ENCODE peak calls at places on chromosomes 3 and 15, in nine cellular contexts. T is heart right ventricle, W is uterus, V is upper lobe of right lung, P is fibroblast of lung, I is left lung, B is dorsolateral prefrontal cortex, Y is AG04450, O is MCF 10A. U is an unnamed sample.

GRCh38 chr3:144791034-144791433 is 819.4 kb downstream of the DIPK2A start:
- DNase-seq in T (no peak), W (no peak), V (no peak), P (no peak), I (peak), B (no peak), Y (no peak), O (no peak), U (no peak)

GRCh38 chr3:98962951-98963350 is 61.5 kb upstream of the DCBLD2 start:
- DNase-seq in T (no peak), W (no peak), V (no peak), P (peak), I (no peak), B (no peak), Y (no peak), O (no peak), U (no peak)

GRCh38 chr15:39834256-39834655 is 51.6 kb upstream of the FSIP1 start:
- DNase-seq in T (no peak), W (no peak), V (no peak), P (peak), I (no peak), B (no peak), Y (no peak), O (no peak), U (no peak)

GRCh38 chr15:99437315-99438221 is 128.2 kb upstream of the MEF2A start:
- DNase-seq in T (no peak), W (no peak), V (peak), P (no peak), I (no peak), B (no peak), Y (no peak), O (no peak), U (no peak)

GRCh38 chr3:104044002-104044401 is 1322.7 kb upstream of the ALCAM start:
- DNase-seq in T (no peak), W (no peak), V (no peak), P (no peak), I (no peak), B (no peak), Y (no peak), O (no peak), U (no peak)

GRCh38 chr3:46729038-46729437 is 11.4 kb upstream of the PRSS50 start:
- DNase-seq in T (no peak), W (no peak), V (no peak), P (no peak), I (no peak), B (no peak), Y (no peak), O (no peak), U (no peak)

GRCh38 chr3:108222813-108223307 is 636 bp upstream of the IFT57 start:
- DNase-seq in T (no peak), W (no peak), V (no peak), P (no peak), I (no peak), B (no peak), Y (no peak), O (no peak), U (no peak)

GRCh38 chr15:81163961-81164800 is 30.1 kb downstream of the CFAP161 start:
- DNase-seq in T (no peak), W (no peak), V (no peak), P (peak), I (no peak), B (no peak), Y (peak), O (no peak), U (no peak)

GRCh38 chr15:71071529-71071928 is 43.7 kb upstream of the THSD4 start:
- DNase-seq in T (no peak), W (no peak), V (no peak), P (no peak), I (no peak), B (no peak), Y (no peak), O (no peak), U (no peak)

GRCh38 chr15:64501396-64501716 is 41.0 kb downstream of the ZNF609 start:
- DNase-seq in T (no peak), W (no peak), V (no peak), P (no peak), I (no peak), B (no peak), Y (no peak), O (no peak), U (no peak)

GRCh38 chr3:89859738-89860137 is 752.3 kb downstream of the EPHA3 start:
- DNase-seq in T (no peak), W (no peak), V (no peak), P (no peak), I (no peak), B (no peak), Y (no peak), O (no peak), U (no peak)

GRCh38 chr3:195752066-195752465 is 31.3 kb downstream of the MUC20 start:
- DNase-seq in T (no peak), W (no peak), V (no peak), P (no peak), I (peak), B (peak), Y (no peak), O (no peak), U (no peak)

GRCh38 chr3:47057212-47057671 is 77.8 kb downstream of the NBEAL2 start:
- DNase-seq in T (no peak), W (no peak), V (no peak), P (no peak), I (no peak), B (no peak), Y (no peak), O (no peak), U (no peak)

GRCh38 chr15:48062476-48062875 is 58.3 kb upstream of the SLC24A5 start:
- DNase-seq in T (no peak), W (no peak), V (no peak), P (peak), I (no peak), B (no peak), Y (no peak), O (peak), U (no peak)

GRCh38 chr3:78726545-78726944 is 1041.3 kb downstream of the ROBO1 start:
- DNase-seq in T (no peak), W (no peak), V (no peak), P (no peak), I (no peak), B (no peak), Y (no peak), O (no peak), U (no peak)

GRCh38 chr15:59371458-59372351 is 966 bp downstream of the MYO1E start:
- DNase-seq in T (no peak), W (peak), V (peak), P (no peak), I (peak), B (peak), Y (no peak), O (peak), U (no peak)

GRCh38 chr3:133905376-133905775 is 9.7 kb upstream of the RAB6B start:
- DNase-seq in T (no peak), W (no peak), V (no peak), P (no peak), I (no peak), B (no peak), Y (no peak), O (no peak), U (no peak)

GRCh38 chr3:161560006-161560637 is 63.5 kb downstream of the OTOL1 start:
- DNase-seq in T (peak), W (peak), V (no peak), P (peak), I (no peak), B (peak), Y (no peak), O (peak), U (no peak)

GRCh38 chr15:57595011-57595866 is 3.5 kb downstream of the MYZAP start:
- DNase-seq in T (peak), W (no peak), V (no peak), P (no peak), I (no peak), B (no peak), Y (no peak), O (no peak), U (no peak)

GRCh38 chr3:141454906-141455602 is 31.8 kb upstream of the RASA2 start:
- DNase-seq in T (no peak), W (no peak), V (no peak), P (peak), I (no peak), B (no peak), Y (no peak), O (peak), U (peak)

GRCh38 chr15:99566157-99566900 is 545 bp downstream of the MEF2A start:
- DNase-seq in T (peak), W (peak), V (peak), P (no peak), I (peak), B (no peak), Y (no peak), O (peak), U (no peak)

GRCh38 chr3:111521881-111522280 is 20.1 kb upstream of the CD96 start:
- DNase-seq in T (no peak), W (no peak), V (no peak), P (peak), I (no peak), B (no peak), Y (no peak), O (no peak), U (no peak)

GRCh38 chr3:31389939-31390338 is 142.8 kb upstream of the STT3B start:
- DNase-seq in T (no peak), W (no peak), V (no peak), P (no peak), I (no peak), B (no peak), Y (no peak), O (no peak), U (no peak)

GRCh38 chr3:69200384-69201068 is 78.1 kb upstream of the LMOD3 start:
- DNase-seq in T (peak), W (peak), V (no peak), P (peak), I (no peak), B (no peak), Y (no peak), O (peak), U (no peak)

GRCh38 chr3:158483701-158484100 is 87.3 kb upstream of the MLF1 start:
- DNase-seq in T (no peak), W (no peak), V (no peak), P (no peak), I (no peak), B (no peak), Y (no peak), O (no peak), U (no peak)

GRCh38 chr3:192916455-192917257 is 1.0 kb downstream of the MB21D2 start:
- DNase-seq in T (peak), W (peak), V (peak), P (peak), I (peak), B (peak), Y (no peak), O (peak), U (no peak)

GRCh38 chr15:37106490-37107001 is 6.2 kb upstream of the MEIS2 start:
- DNase-seq in T (peak), W (peak), V (no peak), P (peak), I (no peak), B (no peak), Y (no peak), O (no peak), U (peak)

GRCh38 chr3:64741344-64741743 is 53.5 kb upstream of the ADAMTS9 start:
- DNase-seq in T (no peak), W (peak), V (no peak), P (peak), I (no peak), B (no peak), Y (no peak), O (peak), U (no peak)

GRCh38 chr3:124762612-124763011 is 32.4 kb downstream of the UMPS start:
- DNase-seq in T (no peak), W (no peak), V (no peak), P (no peak), I (no peak), B (no peak), Y (no peak), O (no peak), U (no peak)

GRCh38 chr3:106839576-106840280 is 537.5 kb upstream of the CCDC54 start:
- DNase-seq in T (no peak), W (no peak), V (no peak), P (no peak), I (no peak), B (no peak), Y (no peak), O (no peak), U (no peak)

GRCh38 chr3:17741621-17742091 is 775 bp downstream of the TBC1D5 start:
- DNase-seq in T (no peak), W (no peak), V (no peak), P (peak), I (no peak), B (no peak), Y (no peak), O (no peak), U (no peak)

GRCh38 chr3:154236331-154236730 is 88.0 kb downstream of the DHX36 start:
- DNase-seq in T (no peak), W (no peak), V (no peak), P (no peak), I (no peak), B (no peak), Y (no peak), O (no peak), U (no peak)

GRCh38 chr15:94972314-94972713 is 741.0 kb downstream of the MCTP2 start:
- DNase-seq in T (no peak), W (no peak), V (no peak), P (no peak), I (no peak), B (no peak), Y (no peak), O (peak), U (no peak)

GRCh38 chr3:908839-909238 is 184.0 kb upstream of the CNTN6 start:
- DNase-seq in T (no peak), W (no peak), V (no peak), P (no peak), I (no peak), B (no peak), Y (no peak), O (no peak), U (no peak)

GRCh38 chr3:141228385-141228784 is 3.2 kb upstream of the PXYLP1 start:
- DNase-seq in T (no peak), W (no peak), V (no peak), P (no peak), I (no peak), B (no peak), Y (no peak), O (no peak), U (no peak)

GRCh38 chr15:59124261-59124660 is 19.3 kb downstream of the CCNB2 start:
- DNase-seq in T (no peak), W (no peak), V (no peak), P (no peak), I (no peak), B (no peak), Y (no peak), O (no peak), U (no peak)

GRCh38 chr3:14402304-14402811 is at the start of gene SLC6A6:
- DNase-seq in T (peak), W (peak), V (peak), P (peak), I (peak), B (peak), Y (peak), O (peak), U (peak)
- TF ChIP-seq CTCF in T (peak), W (peak), V (peak), P (no peak), I (no peak), B (peak), Y (peak), O (peak), U (no peak)

GRCh38 chr3:10744098-10744465 is 71.9 kb upstream of the SLC6A11 start:
- DNase-seq in T (no peak), W (no peak), V (no peak), P (no peak), I (no peak), B (peak), Y (no peak), O (peak), U (no peak)
- TF ChIP-seq CTCF in T (no peak), W (no peak), V (no peak), P (no peak), I (no peak), B (no peak), Y (no peak), O (no peak), U (no peak)

DNA sequence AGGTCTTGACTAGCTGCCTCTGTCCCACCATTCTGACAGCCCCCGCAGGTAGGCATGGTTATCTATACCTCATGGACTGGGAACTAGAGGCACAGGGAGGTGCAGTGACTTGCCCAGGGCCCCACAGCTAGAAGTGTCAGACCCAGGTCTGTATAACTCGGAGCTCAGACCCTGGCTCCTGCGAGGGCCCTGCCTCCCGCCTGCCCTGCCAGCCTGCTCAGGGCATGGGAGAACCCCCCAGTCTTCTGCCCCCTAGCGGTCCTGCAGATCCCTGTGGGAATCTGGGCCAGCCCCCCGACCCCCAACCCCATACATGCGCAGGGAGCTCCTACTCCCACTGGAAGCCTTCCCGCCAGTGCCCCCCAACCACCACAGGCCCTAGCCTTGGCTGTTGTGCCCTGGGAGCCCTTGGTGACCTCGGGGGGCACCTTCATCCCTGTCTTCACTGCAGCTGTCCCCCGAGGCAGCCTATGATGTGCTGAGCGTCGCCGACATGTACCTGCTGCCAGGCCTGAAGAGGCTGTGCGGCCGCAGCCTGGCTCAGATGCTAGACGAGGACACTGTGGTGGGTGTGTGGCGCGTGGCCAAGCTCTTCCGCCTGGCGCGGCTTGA is 6.9 kb downstream of the ABTB1 start:
- DNase-seq in T (no peak), W (peak), V (peak), P (no peak), I (peak), B (peak), Y (no peak), O (no peak), U (no peak)
- TF ChIP-seq CTCF in T (no peak), W (no peak), V (no peak), P (peak), I (no peak), B (no peak), Y (peak), O (no peak), U (no peak)

DNA sequence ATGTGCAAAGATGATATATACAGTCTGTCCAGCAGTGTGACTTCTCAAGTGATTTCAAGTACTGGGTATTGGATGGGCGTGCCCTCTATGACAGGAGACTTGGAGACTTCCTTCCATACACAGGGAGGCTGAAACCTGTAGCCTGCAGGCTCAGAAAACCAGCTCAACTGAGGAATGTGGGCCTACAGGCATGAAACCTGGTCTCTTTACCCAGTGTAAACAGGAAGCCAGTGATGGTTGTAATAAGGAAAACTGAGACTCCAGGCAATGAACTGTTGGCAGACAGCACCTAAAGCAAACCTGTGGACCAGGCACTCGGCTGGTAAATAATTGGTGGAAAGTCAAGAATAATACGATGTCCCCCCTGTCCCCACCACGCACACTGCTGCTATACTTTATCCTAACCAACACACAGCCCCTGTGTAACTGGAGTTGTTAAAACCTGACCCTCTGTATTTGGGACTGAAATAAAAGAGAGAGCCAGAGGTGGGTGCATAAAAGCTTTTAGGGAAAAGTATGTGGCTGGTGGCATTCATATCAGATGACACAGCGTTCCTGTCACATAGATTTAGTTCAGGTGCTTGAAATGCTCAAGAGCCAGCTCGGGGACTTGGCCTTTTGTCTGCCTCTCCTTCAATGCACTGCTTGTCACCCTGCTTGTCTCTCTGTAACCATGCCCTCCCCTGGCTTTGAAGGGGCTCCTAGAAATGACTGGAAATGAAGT is 144.7 kb downstream of the TPRG1 start:
- DNase-seq in T (no peak), W (no peak), V (no peak), P (no peak), I (no peak), B (no peak), Y (no peak), O (no peak), U (no peak)
- TF ChIP-seq CTCF in T (no peak), W (no peak), V (no peak), P (no peak), I (no peak), B (no peak), Y (no peak), O (no peak), U (no peak)

GRCh38 chr3:138282836-138283235 is 46.8 kb downstream of the NME9 start:
- DNase-seq in T (no peak), W (no peak), V (no peak), P (no peak), I (no peak), B (no peak), Y (no peak), O (no peak), U (no peak)

GRCh38 chr3:138284079-138284478 is 45.6 kb downstream of the NME9 start:
- DNase-seq in T (no peak), W (no peak), V (no peak), P (no peak), I (no peak), B (no peak), Y (no peak), O (no peak), U (no peak)

GRCh38 chr3:138289260-138289659 is 40.4 kb downstream of the NME9 start:
- DNase-seq in T (no peak), W (no peak), V (no peak), P (no peak), I (no peak), B (no peak), Y (no peak), O (no peak), U (no peak)

GRCh38 chr3:138281561-138281960 is 48.1 kb downstream of the NME9 start:
- DNase-seq in T (no peak), W (no peak), V (no peak), P (no peak), I (no peak), B (no peak), Y (no peak), O (no peak), U (no peak)

DNA sequence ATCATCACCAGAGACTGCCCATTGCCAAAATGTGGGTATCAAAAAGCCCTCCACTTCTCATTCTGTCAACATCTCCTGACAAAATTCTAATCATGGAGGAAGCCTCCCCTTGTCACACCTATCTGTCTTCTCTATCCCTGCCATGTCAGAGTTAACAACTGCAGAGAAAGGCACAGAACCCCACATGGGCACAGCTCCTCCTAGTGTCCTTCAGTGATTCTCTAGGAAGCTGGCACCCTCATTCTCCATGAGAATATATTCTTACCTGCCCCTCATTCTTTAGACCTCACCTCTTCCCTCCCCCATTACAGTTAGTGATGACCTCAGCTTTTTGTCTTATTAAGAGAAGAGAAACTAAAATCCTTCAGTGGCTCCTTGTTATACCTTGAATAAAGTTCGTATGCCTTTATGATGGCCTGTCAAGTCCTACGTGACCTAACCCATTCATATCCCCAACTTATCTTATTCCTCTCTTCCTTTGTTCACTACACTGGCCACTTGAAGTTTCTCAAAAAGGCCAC is 44.6 kb downstream of the NME9 start:
- DNase-seq in T (no peak), W (no peak), V (no peak), P (no peak), I (no peak), B (no peak), Y (no peak), O (no peak), U (no peak)
- TF ChIP-seq CTCF in T (no peak), W (no peak), V (no peak), P (no peak), I (no peak), B (no peak), Y (peak), O (no peak), U (peak)

GRCh38 chr3:33318709-33319380 is 41.6 kb downstream of the FBXL2 start:
- DNase-seq in T (no peak), W (no peak), V (no peak), P (peak), I (no peak), B (no peak), Y (no peak), O (no peak), U (no peak)
- TF ChIP-seq CTCF in T (peak), W (no peak), V (no peak), P (peak), I (no peak), B (peak), Y (peak), O (no peak), U (peak)

DNA sequence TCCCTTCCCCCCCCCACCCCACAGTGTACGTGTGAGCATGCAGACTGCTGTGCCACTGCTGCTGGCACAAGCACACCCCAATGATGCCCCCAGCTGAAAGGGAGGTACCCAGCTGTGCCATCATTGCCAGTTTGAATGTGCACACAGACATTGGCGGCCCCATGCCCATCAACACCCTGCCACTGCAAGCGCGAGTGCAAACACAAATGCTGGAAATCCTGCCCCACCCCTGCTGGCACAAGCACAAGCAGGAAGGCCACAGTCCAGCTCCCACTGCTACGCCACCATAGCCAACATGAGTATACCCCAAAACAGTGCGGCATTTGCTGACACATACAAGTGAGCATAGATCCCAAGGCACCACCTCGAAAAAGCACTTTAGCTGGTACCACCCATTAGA is 222.9 kb downstream of the SCAPER start:
- DNase-seq in T (no peak), W (no peak), V (no peak), P (no peak), I (peak), B (no peak), Y (no peak), O (no peak), U (no peak)
- TF ChIP-seq CTCF in T (no peak), W (no peak), V (no peak), P (no peak), I (no peak), B (no peak), Y (no peak), O (no peak), U (no peak)

U was measured in D721Med.